ENCODE peak calls at places on chromosomes 5 and 9, in seven cellular contexts. H is brain microvascular endothelial cell, N is left lung, K is neural progenitor cell, X is MM.1S, G is dorsolateral prefrontal cortex, I is colonic mucosa. E is an unnamed sample.

GRCh38 chr9:129489838-129490582 is 130.9 kb downstream of the C9orf50 start:
- DNase-seq in X (no peak), H (no peak), N (no peak), K (no peak), G (peak; percentile 56), I (no peak), E (peak; percentile 68)

GRCh38 chr5:61306531-61307195 is 25.4 kb upstream of the ZSWIM6 start:
- DNase-seq in K (no peak), H (peak; percentile 87), I (no peak), X (peak; percentile 85), G (no peak), N (no peak), E (no peak)

GRCh38 chr9:131273791-131274673 is 2.3 kb downstream of the FAM78A start:
- DNase-seq in N (peak; percentile 55), X (peak; percentile 46), K (no peak), H (no peak), G (no peak), I (no peak), E (no peak)

GRCh38 chr5:179800696-179801201 is 5.9 kb downstream of the MGAT4B start:
- DNase-seq in X (no peak), N (no peak), K (no peak), G (no peak), H (no peak), I (no peak), E (no peak)

GRCh38 chr9:38671748-38672147 is 48.2 kb downstream of the FAM240B start:
- DNase-seq in X (no peak), N (no peak), K (no peak), I (no peak), G (no peak), H (no peak), E (no peak)

GRCh38 chr9:119289740-119290139 is 79.5 kb downstream of the BRINP1 start:
- DNase-seq in K (peak; percentile 79), H (peak; percentile 20), G (peak; percentile 56), N (no peak), X (peak; percentile 61), I (peak; percentile 57), E (no peak)

GRCh38 chr9:34662544-34663295 is at the start of gene CCL27:
- DNase-seq in H (no peak), X (no peak), N (no peak), G (no peak), K (no peak), I (no peak), E (no peak)

GRCh38 chr5:34715711-34716110 is 59.6 kb downstream of the RAI14 start:
- DNase-seq in H (no peak), X (no peak), K (no peak), I (no peak), G (no peak), N (no peak), E (no peak)

GRCh38 chr9:95399261-95399660 is 81.8 kb upstream of the FANCC start:
- DNase-seq in H (no peak), N (no peak), G (no peak), K (no peak), I (no peak), X (no peak), E (no peak)

GRCh38 chr5:14665949-14666741 is 1.6 kb downstream of the OTULIN start:
- DNase-seq in N (no peak), K (peak; percentile 29), G (no peak), H (no peak), X (peak; percentile 79), I (peak; percentile 50), E (no peak)

GRCh38 chr9:33287087-33287490 is 3.2 kb upstream of the NFX1 start:
- DNase-seq in N (no peak), K (peak; percentile 65), X (peak; percentile 83), H (peak; percentile 58), I (peak; percentile 69), G (peak; percentile 48), E (peak; percentile 39)

GRCh38 chr5:134083517-134083916 is 31.0 kb upstream of the TCF7 start:
- DNase-seq in G (no peak), H (no peak), N (no peak), X (no peak), I (no peak), K (no peak), E (no peak)

GRCh38 chr9:4237748-4238511 is 61.9 kb downstream of the GLIS3 start:
- DNase-seq in X (no peak), G (no peak), K (peak; percentile 83), H (no peak), I (no peak), N (no peak), E (no peak)
- H3K27ac ChIP-seq in X (peak overlapping the region; percentile 15), G (peak overlapping the region; percentile 18), K (peak overlapping the region; percentile 79), H (peak overlapping the region; percentile 82), I (no peak overlapping the region), N (no peak overlapping the region), E (peak overlapping the region; percentile 39)

DNA sequence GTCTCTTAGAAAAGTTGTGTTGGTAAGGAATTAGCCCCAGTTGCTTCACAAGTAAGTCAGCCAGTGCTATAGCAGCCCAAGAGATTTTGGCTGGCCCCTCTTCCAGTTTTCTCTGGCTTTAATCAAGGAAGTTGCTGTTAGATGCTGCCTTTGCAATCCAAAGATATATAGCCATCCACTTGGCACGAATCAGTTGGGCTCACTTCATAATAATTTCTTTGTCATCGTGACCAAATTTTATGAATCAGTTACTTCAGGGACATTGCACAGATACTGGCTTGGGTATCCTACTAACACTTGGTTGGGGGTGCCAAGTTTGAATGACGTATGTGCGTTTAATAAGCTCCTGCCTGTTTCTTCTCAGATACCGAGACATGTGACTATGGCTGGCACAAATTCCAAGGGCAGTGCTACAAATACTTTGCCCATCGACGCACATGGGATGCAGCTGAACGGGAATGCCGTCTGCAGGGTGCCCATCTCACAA is 81.5 kb downstream of the VCAN start:
- DNase-seq in K (no peak), H (no peak), N (no peak), I (no peak), X (no peak), G (no peak), E (no peak)
- H3K27ac ChIP-seq in K (no peak overlapping the region), H (no peak overlapping the region), N (no peak overlapping the region), I (no peak overlapping the region), X (no peak overlapping the region), G (no peak overlapping the region), E (no peak overlapping the region)

GRCh38 chr9:125649315-125649714 is 57.7 kb downstream of the MAPKAP1 start:
- DNase-seq in I (no peak), H (peak; percentile 91), K (no peak), N (peak; percentile 46), G (no peak), X (no peak), E (no peak)
- H3K27ac ChIP-seq in I (no peak overlapping the region), H (peak overlapping the region; percentile 94), K (no peak overlapping the region), N (peak overlapping the region; percentile 63), G (no peak overlapping the region), X (no peak overlapping the region), E (no peak overlapping the region)

DNA sequence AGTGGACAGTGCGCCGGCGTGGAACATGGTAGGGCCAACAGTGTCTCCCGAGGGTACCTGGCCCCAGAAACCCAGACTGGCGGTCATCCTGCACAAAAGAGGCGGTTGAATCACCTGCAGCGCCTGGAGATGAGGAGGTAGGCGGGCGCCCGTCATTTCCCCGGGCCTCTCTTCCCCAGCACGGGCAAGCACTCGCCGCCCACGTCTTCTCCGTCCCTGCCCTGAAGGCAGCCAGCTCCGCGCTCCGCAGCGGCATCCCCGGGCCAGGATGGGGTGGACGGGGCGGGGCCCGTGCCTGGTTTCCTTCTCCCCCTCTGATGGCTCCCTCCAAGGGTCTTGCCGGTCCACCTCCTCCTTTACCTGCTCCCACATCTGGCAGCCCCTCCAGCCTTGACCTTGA is 27.1 kb upstream of the N4BP3 start:
- DNase-seq in G (no peak), H (no peak), N (no peak), K (no peak), X (no peak), I (no peak), E (no peak)
- H3K27ac ChIP-seq in G (no peak overlapping the region), H (no peak overlapping the region), N (no peak overlapping the region), K (no peak overlapping the region), X (no peak overlapping the region), I (no peak overlapping the region), E (no peak overlapping the region)

DNA sequence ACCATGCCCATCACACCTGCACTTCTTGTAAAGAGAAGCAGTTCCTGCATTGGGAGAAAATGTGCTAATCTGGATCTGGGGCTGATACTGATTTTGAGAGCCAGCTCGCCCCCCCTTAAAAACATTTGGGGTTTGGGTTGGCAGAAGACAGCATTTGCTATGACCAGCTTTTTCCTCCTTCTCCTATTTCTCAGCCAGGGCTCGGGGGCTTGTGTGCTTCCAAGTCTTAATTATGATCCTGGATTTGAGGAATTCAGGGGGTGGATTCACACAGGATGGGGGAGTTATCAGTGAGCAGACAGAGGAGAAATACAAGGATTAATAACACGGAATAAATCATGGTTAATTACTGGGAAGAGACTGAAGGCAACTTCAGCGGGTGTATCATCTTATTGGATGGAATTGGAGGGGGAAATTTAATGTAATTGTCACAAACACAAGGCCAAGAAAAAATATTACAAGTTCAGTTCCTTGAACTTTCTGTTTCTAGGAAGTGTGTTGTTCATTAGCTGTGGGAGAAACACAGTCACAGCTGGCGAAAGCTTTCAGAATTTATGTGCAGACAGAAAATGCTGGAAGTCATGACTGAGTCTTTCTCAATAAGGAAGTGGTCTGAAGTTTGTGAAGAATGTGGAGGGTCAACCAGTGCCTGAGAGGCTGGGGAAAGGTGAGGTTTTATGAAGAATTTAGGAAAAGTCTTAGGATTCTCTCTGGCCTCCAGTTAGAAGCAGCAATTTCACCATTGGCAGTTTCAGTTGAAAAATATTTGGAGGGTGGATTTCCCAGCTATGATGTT is 15.2 kb downstream of the C9orf152 start:
- DNase-seq in N (no peak), I (peak; percentile 35), X (peak; percentile 67), H (peak; percentile 49), K (no peak), G (no peak), E (no peak)
- H3K27ac ChIP-seq in N (peak overlapping the region; percentile 72), I (peak overlapping the region; percentile 78), X (peak overlapping the region; percentile 55), H (peak overlapping the region; percentile 54), K (no peak overlapping the region), G (no peak overlapping the region), E (peak overlapping the region; percentile 40)